ENCODE peak calls at places on chromosome 3, in four cellular contexts. E, F, N and Z are unnamed samples.

GRCh38 chr3:19399836-19400235 is 251.5 kb downstream of the KCNH8 start:
- DNase-seq in E (no peak), F (no peak), N (no peak), Z (no peak)

GRCh38 chr3:40845916-40846315 is 321.2 kb downstream of the ZNF621 start:
- DNase-seq in E (no peak), F (no peak), N (no peak), Z (no peak)

GRCh38 chr3:39185959-39186691 is 6.3 kb downstream of the XIRP1 start:
- DNase-seq in E (no peak), F (no peak), N (no peak), Z (no peak)

GRCh38 chr3:47884603-47885002 is 81.7 kb downstream of the DHX30 start:
- DNase-seq in E (no peak), F (no peak), N (peak; percentile 32), Z (no peak)

GRCh38 chr3:71511037-71511436 is 72.5 kb downstream of the FOXP1 start:
- DNase-seq in E (no peak), F (no peak), N (no peak), Z (no peak)

GRCh38 chr3:115146418-115147328 is at the start of gene ZBTB20:
- DNase-seq in E (peak; percentile 46), F (peak; percentile 92), N (peak; percentile 66), Z (peak; percentile 87)

GRCh38 chr3:177071496-177072156 is 125.7 kb downstream of the TBL1XR1 start:
- DNase-seq in E (no peak), F (no peak), N (no peak), Z (no peak)

GRCh38 chr3:34229871-34230270 is 431.4 kb downstream of the PDCD6IP start:
- DNase-seq in E (no peak), F (no peak), N (no peak), Z (no peak)

GRCh38 chr3:133384331-133385027 is 15.4 kb upstream of the BFSP2 start:
- DNase-seq in E (peak; percentile 7), F (no peak), N (peak; percentile 61), Z (no peak)

GRCh38 chr3:196431193-196432136 is 762 bp downstream of the UBXN7 start:
- DNase-seq in E (no peak), F (peak; percentile 77), N (peak; percentile 59), Z (no peak)

GRCh38 chr3:41726891-41727290 is 235.0 kb downstream of the ULK4 start:
- DNase-seq in E (no peak), F (no peak), N (no peak), Z (no peak)

GRCh38 chr3:60610441-60611112 is 640.7 kb downstream of the FHIT start:
- DNase-seq in E (peak; percentile 68), F (peak; percentile 73), N (no peak), Z (peak; percentile 71)

GRCh38 chr3:143002727-143003126 is 1.4 kb downstream of the U2SURP start:
- DNase-seq in E (no peak), F (no peak), N (no peak), Z (no peak)

GRCh38 chr3:27800261-27800660 is 78.1 kb upstream of the EOMES start:
- DNase-seq in E (no peak), F (no peak), N (no peak), Z (no peak)

GRCh38 chr3:169966951-169967915 is 626 bp downstream of the SEC62 start:
- DNase-seq in E (peak; percentile 18), F (peak; percentile 89), N (no peak), Z (peak; percentile 73)

GRCh38 chr3:10772230-10773161 is 43.5 kb upstream of the SLC6A11 start:
- DNase-seq in E (no peak), F (no peak), N (no peak), Z (no peak)

GRCh38 chr3:133821767-133822638 is 16.4 kb downstream of the SRPRB start:
- DNase-seq in E (peak; percentile 23), F (no peak), N (no peak), Z (no peak)